ENCODE peak calls at places on chromosomes 3 and 15, in nine cellular contexts. Z is H7, C is iris pigment epithelial cell, U is HTR-8/SVneo, J is NCI-H1417, B is NCI-H2171, M is GM12865, G is foreskin fibroblast, K is spleen. E is an unnamed sample.

GRCh38 chr15:26628879-26629529 is 143.9 kb downstream of the GABRB3 start:
- DNase-seq in Z (peak; percentile 90), C (no peak), U (no peak), J (peak; percentile 90), B (no peak), M (no peak), G (peak; percentile 65), K (peak; percentile 86), E (peak; percentile 71)

GRCh38 chr15:22227411-22227810 is 147.1 kb downstream of the OR4M2 start:
- DNase-seq in Z (no peak), C (no peak), U (no peak), J (no peak), B (no peak), M (no peak), G (no peak), K (peak; percentile 64), E (no peak)

GRCh38 chr15:77623878-77624524 is 8.7 kb downstream of the LINGO1 start:
- DNase-seq in Z (peak; percentile 75), C (no peak), U (no peak), J (no peak), B (no peak), M (no peak), G (no peak), K (no peak), E (no peak)

GRCh38 chr3:36114353-36114752 is 266.0 kb upstream of the STAC start:
- DNase-seq in Z (no peak), C (no peak), U (no peak), J (no peak), B (no peak), M (no peak), G (no peak), K (no peak), E (no peak)

GRCh38 chr3:60633644-60634043 is 617.6 kb downstream of the FHIT start:
- DNase-seq in Z (no peak), C (peak; percentile 9), U (no peak), J (no peak), B (no peak), M (no peak), G (no peak), K (no peak), E (no peak)

GRCh38 chr3:177050466-177051237 is 146.6 kb downstream of the TBL1XR1 start:
- DNase-seq in Z (no peak), C (peak; percentile 79), U (peak; percentile 20), J (peak; percentile 29), B (peak; percentile 27), M (peak; percentile 50), G (peak; percentile 69), K (no peak), E (no peak)

GRCh38 chr15:78425643-78426042 is 12.4 kb upstream of the IREB2 start:
- DNase-seq in Z (no peak), C (no peak), U (no peak), J (no peak), B (no peak), M (no peak), G (no peak), K (no peak), E (no peak)

GRCh38 chr3:62587169-62587568 is 213.8 kb upstream of the FEZF2 start:
- DNase-seq in Z (no peak), C (peak; percentile 55), U (no peak), J (no peak), B (no peak), M (no peak), G (peak; percentile 96), K (no peak), E (no peak)

GRCh38 chr15:47407692-47408091 is 309.6 kb upstream of the SEMA6D start:
- DNase-seq in Z (no peak), C (no peak), U (no peak), J (no peak), B (no peak), M (no peak), G (no peak), K (no peak), E (no peak)

GRCh38 chr15:39167114-39168058 is 413.5 kb upstream of the THBS1 start:
- DNase-seq in Z (no peak), C (no peak), U (no peak), J (no peak), B (no peak), M (no peak), G (no peak), K (no peak), E (no peak)

GRCh38 chr15:96626936-96627577 is 296.6 kb downstream of the NR2F2 start:
- DNase-seq in Z (no peak), C (no peak), U (no peak), J (no peak), B (no peak), M (no peak), G (no peak), K (peak; percentile 70), E (no peak)

GRCh38 chr3:141360888-141361598 is 7.3 kb upstream of the ZBTB38 start:
- DNase-seq in Z (peak; percentile 65), C (peak; percentile 91), U (peak; percentile 62), J (peak; percentile 20), B (no peak), M (peak; percentile 86), G (peak; percentile 85), K (no peak), E (peak; percentile 11)

GRCh38 chr15:69996842-69997478 is 100.8 kb downstream of the TLE3 start:
- DNase-seq in Z (no peak), C (no peak), U (no peak), J (peak; percentile 83), B (peak; percentile 11), M (no peak), G (no peak), K (peak; percentile 49), E (no peak)

GRCh38 chr3:55624238-55624637 is 137.1 kb upstream of the WNT5A start:
- DNase-seq in Z (no peak), C (peak; percentile 85), U (no peak), J (no peak), B (no peak), M (peak; percentile 67), G (no peak), K (no peak), E (no peak)

GRCh38 chr15:78872155-78872971 is at the start of gene MORF4L1:
- DNase-seq in Z (peak; percentile 98), C (peak; percentile 96), U (peak; percentile 93), J (peak; percentile 97), B (peak; percentile 92), M (peak; percentile 97), G (peak; percentile 99), K (peak; percentile 99), E (peak; percentile 98)

GRCh38 chr3:62940763-62941632 is 65.8 kb upstream of the CADPS start:
- DNase-seq in Z (no peak), C (peak; percentile 18), U (no peak), J (no peak), B (no peak), M (no peak), G (peak; percentile 52), K (no peak), E (no peak)

GRCh38 chr3:121155023-121155422 is 247.0 kb downstream of the STXBP5L start:
- DNase-seq in Z (no peak), C (peak; percentile 0), U (peak; percentile 5), J (no peak), B (no peak), M (no peak), G (no peak), K (no peak), E (no peak)

E was measured in thyroid gland.